ENCODE peak calls at places on chromosomes 3 and 15, in four cellular contexts. M is HepG2, Z is WTC11, S is K562. Y is an unnamed sample.

GRCh38 chr3:7368597-7368996 is 507.7 kb downstream of the GRM7 start:
- DNase-seq in M (no peak), Z (no peak), S (no peak), Y (no peak)

GRCh38 chr3:142888099-142888483 is 792 bp downstream of the PCOLCE2 start:
- DNase-seq in M (no peak), Z (no peak), S (peak), Y (no peak)

GRCh38 chr3:56133423-56133822 is 334.8 kb downstream of the ERC2 start:
- DNase-seq in M (no peak), Z (no peak), S (no peak), Y (no peak)

GRCh38 chr15:92014461-92015030 is 161.0 kb downstream of the SLCO3A1 start:
- DNase-seq in M (no peak), Z (no peak), S (no peak), Y (no peak)

GRCh38 chr15:50764331-50765201 is 940 bp downstream of the SPPL2A start:
- DNase-seq in M (no peak), Z (no peak), S (no peak), Y (peak)

GRCh38 chr3:101036676-101037075 is 43.5 kb upstream of the ABI3BP start:
- DNase-seq in M (no peak), Z (no peak), S (no peak), Y (no peak)

GRCh38 chr15:68644088-68644904 is 65.5 kb downstream of the CORO2B start:
- DNase-seq in M (no peak), Z (no peak), S (peak), Y (no peak)

GRCh38 chr3:123067689-123068226 is 933 bp downstream of the PDIA5 start:
- DNase-seq in M (no peak), Z (no peak), S (peak), Y (no peak)

GRCh38 chr3:14397531-14397930 is 4.9 kb upstream of the SLC6A6 start:
- DNase-seq in M (no peak), Z (no peak), S (no peak), Y (no peak)

DNA sequence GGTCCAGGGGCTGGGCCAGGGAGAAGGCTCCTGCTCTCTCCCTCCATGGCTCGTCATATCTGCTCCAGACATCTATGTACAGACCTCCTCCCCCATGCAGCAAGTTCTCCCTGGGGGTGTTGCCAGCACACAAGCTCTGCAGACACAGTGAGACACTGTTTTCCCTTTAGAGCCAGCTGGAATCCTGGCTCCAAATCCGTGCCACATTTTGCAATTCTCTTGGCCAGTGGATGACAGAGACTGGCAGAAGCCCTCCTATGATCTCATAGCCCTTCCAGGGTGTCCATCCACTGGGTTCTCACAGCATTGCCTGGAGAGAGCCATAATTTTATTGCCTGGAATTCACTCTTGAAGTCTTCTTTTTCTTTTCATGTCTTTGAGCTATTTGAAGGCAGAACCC is 203.9 kb downstream of the TLE3 start:
- DNase-seq in M (no peak), Z (peak), S (no peak), Y (no peak)
- TF ChIP-seq CBFB in M (no peak), Z (peak), S (no peak), Y (no peak)

GRCh38 chr15:59522988-59523461 is 85.0 kb downstream of the FAM81A start:
- DNase-seq in M (no peak), Z (no peak), S (no peak), Y (no peak)
- TF ChIP-seq CBFB in M (no peak), Z (no peak), S (no peak), Y (peak)

DNA sequence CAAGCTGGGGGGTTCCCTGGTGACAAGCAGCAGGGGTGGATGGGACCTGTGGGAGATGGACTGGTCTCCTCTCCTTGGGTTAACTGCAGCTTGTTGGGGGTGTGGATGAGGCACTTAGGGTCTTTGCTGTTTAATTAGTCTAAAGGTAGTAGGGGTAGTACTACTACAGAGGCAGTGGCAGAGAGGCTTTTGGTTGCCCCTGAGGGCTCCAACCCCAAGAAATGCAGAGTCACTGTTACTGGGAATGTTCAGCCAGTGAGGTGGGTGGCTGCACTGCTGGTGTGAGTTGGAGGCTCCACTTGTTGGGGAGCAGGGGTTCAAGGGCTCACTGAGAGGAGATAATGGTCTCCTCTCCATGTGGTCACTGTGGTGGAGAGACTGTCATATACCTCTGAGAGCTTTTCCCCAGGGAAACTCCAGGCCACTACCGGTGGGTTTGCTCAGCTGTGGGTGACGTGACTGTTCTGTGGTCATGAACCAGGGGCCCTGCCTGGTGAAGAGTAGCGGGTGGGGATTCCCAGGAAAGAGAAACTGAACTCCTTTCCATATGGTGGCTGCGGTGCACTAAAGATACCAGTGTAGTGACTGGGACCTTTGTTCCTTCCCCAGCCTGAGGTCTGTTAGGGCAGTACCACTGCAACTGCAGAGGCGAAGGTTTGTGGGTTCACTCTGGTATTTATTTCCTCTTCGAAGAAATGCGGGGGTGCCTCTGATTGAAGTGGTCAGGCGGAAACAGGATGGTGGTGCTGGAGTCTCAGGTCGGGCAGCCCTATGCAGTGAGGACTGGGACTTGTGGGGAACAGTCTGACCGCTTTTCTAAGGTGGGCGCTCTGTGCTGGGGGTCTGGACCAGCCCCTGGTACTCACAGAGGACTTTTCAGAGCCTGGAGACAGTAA is 68.9 kb upstream of the TNFSF10 start:
- DNase-seq in M (no peak), Z (no peak), S (peak), Y (peak)
- TF ChIP-seq CBFB in M (no peak), Z (no peak), S (no peak), Y (peak)

GRCh38 chr15:75049392-75049791 is 26.0 kb downstream of the PPCDC start:
- DNase-seq in M (no peak), Z (no peak), S (no peak), Y (no peak)

GRCh38 chr15:75050283-75050682 is 26.9 kb downstream of the PPCDC start:
- DNase-seq in M (no peak), Z (no peak), S (no peak), Y (no peak)

GRCh38 chr15:75051711-75052110 is 28.3 kb downstream of the PPCDC start:
- DNase-seq in M (no peak), Z (no peak), S (no peak), Y (no peak)

GRCh38 chr15:75052972-75053747 is 29.8 kb downstream of the PPCDC start:
- DNase-seq in M (peak), Z (no peak), S (no peak), Y (no peak)

DNA sequence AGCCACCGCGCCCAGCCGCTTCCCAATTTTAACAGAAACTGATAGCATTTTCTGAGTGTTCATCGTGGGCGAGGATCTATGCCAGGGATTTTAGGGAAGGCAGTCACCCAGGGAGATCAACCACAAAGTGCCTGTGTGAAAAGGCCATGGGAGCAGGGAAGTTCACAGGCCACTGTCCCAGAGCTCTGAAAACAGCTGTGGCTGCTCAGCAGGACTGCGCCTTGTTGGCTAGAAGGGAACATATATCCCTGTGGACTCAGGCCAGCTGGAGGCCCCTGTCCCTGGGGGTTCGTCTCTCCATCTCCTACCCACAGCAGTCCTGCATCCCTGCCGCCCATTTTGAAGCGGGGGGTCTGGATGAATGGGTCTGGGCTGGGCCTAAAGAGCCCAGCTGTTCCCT is 27.8 kb downstream of the PPCDC start:
- DNase-seq in M (no peak), Z (no peak), S (no peak), Y (no peak)
- TF ChIP-seq CBFB in M (no peak), Z (no peak), S (no peak), Y (no peak)

DNA sequence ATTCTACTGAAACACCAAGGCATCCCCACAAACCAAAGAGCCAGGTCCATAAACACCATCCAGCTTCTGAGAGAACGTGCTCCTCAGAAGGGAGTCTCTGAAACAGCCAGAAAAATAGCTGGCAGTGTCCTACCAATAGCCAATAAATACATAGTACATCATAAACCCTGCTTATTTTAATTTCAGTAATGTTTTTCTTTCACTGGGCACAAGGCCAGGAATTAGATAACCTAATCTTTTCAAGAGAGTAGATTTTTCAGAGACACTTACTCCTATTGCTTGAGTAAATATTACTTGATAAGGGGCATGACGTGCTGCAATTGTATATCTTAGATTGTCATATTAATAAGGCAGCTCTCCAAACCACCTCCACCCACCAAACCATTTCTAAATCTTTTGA is 22.7 kb downstream of the GADL1 start:
- DNase-seq in M (no peak), Z (no peak), S (no peak), Y (no peak)
- TF ChIP-seq CBFB in M (no peak), Z (no peak), S (no peak), Y (no peak)

DNA sequence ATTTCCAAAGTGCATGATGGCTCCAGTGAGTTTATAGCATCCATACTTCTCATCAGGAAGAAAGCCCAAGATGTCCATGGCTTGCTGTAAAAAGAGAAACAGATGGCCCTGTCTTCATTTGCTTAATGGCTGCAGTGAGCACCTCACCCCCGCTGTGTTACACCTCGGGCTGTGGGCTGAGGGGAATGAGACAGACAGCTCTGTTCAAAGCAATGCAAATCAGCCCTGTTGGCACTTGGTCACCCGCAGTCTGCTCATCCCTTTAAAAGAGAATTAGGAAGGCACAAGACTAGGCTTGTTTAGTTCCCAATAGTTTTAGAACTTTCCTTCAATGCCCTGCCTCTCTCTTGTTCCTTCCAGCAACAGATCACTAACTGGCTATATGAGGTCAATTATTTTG is 25.2 kb downstream of the MYH15 start:
- DNase-seq in M (no peak), Z (peak), S (no peak), Y (no peak)
- TF ChIP-seq CBFB in M (no peak), Z (no peak), S (no peak), Y (no peak)

GRCh38 chr15:82177291-82178010 is 85.1 kb downstream of the EFL1 start:
- DNase-seq in M (no peak), Z (no peak), S (no peak), Y (no peak)
- TF ChIP-seq CBFB in M (no peak), Z (no peak), S (no peak), Y (no peak)

GRCh38 chr15:74206801-74207281 is 4.3 kb upstream of the STRA6 start:
- DNase-seq in M (no peak), Z (no peak), S (no peak), Y (no peak)
- TF ChIP-seq CBFB in M (no peak), Z (no peak), S (no peak), Y (no peak)

DNA sequence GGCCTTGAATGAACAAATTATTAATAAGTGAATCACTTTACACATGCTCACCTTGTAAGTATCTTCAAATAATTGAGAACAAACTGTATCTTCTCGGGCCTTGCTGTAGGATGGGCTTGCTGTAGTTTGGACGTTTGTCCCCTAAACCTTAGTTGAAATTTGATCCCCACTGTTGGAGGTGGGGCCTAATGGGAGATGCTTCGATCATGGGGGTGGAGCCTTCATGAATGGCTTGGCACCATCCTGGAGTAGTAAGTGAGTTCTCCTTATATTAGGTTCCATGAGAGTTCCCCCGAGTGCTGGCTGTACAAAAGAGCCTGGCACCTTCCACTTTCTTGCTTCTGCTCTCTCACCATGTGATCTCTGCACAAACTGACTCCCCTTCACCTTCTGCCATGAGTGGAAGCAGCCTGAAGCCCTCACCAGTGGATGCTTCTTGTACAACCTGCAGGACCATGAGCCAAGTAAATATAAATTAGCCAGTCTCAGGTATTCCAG is 29.3 kb downstream of the PIGB start:
- DNase-seq in M (no peak), Z (peak), S (no peak), Y (no peak)
- TF ChIP-seq CBFB in M (no peak), Z (no peak), S (no peak), Y (no peak)

GRCh38 chr15:95883064-95883463 is 447.4 kb upstream of the NR2F2 start:
- DNase-seq in M (no peak), Z (peak), S (no peak), Y (no peak)

GRCh38 chr15:95875141-95875643 is 455.3 kb upstream of the NR2F2 start:
- DNase-seq in M (peak), Z (no peak), S (no peak), Y (no peak)

GRCh38 chr15:95884276-95884675 is 446.2 kb upstream of the NR2F2 start:
- DNase-seq in M (no peak), Z (no peak), S (no peak), Y (no peak)

GRCh38 chr15:95880630-95881029 is 449.9 kb upstream of the NR2F2 start:
- DNase-seq in M (no peak), Z (no peak), S (no peak), Y (no peak)
- TF ChIP-seq CBFB in M (no peak), Z (no peak), S (no peak), Y (no peak)

Y was measured in GM12878.